ENCODE peak calls at places on chromosome 13, in four cellular contexts. C is neural progenitor cell, W is PC-3, S is left ventricle myocardium inferior. V is an unnamed sample. For H3K27me3 and H3K4me1, the result is how much of the 10 kb centered on the place peaks cover.

GRCh38 chr13:21944610-21945009 is 273.7 kb downstream of the FGF9 start:
- DNase-seq in C (no peak), W (no peak), S (no peak), V (no peak)

GRCh38 chr13:53873558-53873957 is 844.9 kb downstream of the OLFM4 start:
- DNase-seq in C (no peak), W (no peak), S (no peak), V (peak)

GRCh38 chr13:75437582-75438318 is 44.2 kb downstream of the TBC1D4 start:
- DNase-seq in C (peak), W (no peak), S (no peak), V (no peak)

GRCh38 chr13:110017379-110017778 is 231.0 kb upstream of the IRS2 start:
- DNase-seq in C (no peak), W (peak), S (no peak), V (peak)

GRCh38 chr13:47484564-47484963 is 516.5 kb downstream of the SUCLA2 start:
- DNase-seq in C (no peak), W (peak), S (no peak), V (no peak)

GRCh38 chr13:95191821-95192220 is 109.4 kb downstream of the ABCC4 start:
- DNase-seq in C (peak), W (peak), S (peak), V (peak)

GRCh38 chr13:77919351-77920294 is 992 bp upstream of the EDNRB start:
- DNase-seq in C (peak), W (no peak), S (peak), V (peak)

GRCh38 chr13:40116008-40116407 is 460.5 kb downstream of the COG6 start:
- DNase-seq in C (no peak), W (peak), S (no peak), V (peak)

GRCh38 chr13:57627663-57628062 is 3.9 kb upstream of the PCDH17 start:
- DNase-seq in C (peak), W (peak), S (no peak), V (no peak)

GRCh38 chr13:36374063-36374462 is 27.9 kb upstream of the SPART start:
- DNase-seq in C (no peak), W (no peak), S (no peak), V (no peak)

GRCh38 chr13:40271931-40272775 is 394.3 kb downstream of the FOXO1 start:
- DNase-seq in C (no peak), W (peak), S (peak), V (peak)

GRCh38 chr13:31912641-31913401 is 118.8 kb upstream of the FRY start:
- DNase-seq in C (no peak), W (peak), S (no peak), V (no peak)

GRCh38 chr13:111855786-111856185 is 211.2 kb upstream of the SOX1 start:
- DNase-seq in C (no peak), W (no peak), S (no peak), V (no peak)

GRCh38 chr13:111853766-111854165 is 213.2 kb upstream of the SOX1 start:
- DNase-seq in C (no peak), W (no peak), S (no peak), V (peak)

GRCh38 chr13:111854403-111854802 is 212.5 kb upstream of the SOX1 start:
- DNase-seq in C (no peak), W (no peak), S (no peak), V (peak)

GRCh38 chr13:111856571-111856970 is 210.4 kb upstream of the SOX1 start:
- DNase-seq in C (no peak), W (no peak), S (no peak), V (no peak)

DNA sequence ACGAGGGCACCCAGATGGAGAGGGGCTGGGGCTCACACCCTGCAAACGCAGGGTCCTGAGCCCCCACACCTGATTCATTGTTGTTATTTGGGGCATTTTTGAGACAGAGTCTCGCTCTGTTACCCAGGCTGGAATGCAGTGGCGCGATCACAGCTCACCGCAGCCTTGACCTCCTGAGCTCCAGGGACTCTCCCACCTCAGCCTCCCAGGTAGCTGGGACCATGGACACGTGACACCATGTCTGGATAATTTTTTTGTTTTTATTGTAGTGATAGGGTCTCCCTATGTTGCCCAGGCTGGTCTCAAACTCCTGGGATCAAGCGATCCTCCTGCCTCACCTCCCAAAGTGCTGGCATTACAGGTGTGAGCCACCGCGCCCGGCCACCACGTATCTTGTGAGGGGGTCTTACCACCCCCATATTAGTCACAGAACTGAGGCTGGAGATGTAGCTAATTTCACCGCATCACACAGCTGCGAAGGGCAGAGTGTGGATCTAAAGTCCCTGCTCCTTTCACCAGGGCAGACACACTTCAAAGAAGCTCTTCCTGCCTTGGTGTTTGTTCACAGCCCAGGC is 211.8 kb upstream of the SOX1 start:
- DNase-seq in C (no peak), W (no peak), S (no peak), V (no peak)
- H3K27me3 ChIP-seq in C (under half), W (under half), S (half or more), V (under half)

DNA sequence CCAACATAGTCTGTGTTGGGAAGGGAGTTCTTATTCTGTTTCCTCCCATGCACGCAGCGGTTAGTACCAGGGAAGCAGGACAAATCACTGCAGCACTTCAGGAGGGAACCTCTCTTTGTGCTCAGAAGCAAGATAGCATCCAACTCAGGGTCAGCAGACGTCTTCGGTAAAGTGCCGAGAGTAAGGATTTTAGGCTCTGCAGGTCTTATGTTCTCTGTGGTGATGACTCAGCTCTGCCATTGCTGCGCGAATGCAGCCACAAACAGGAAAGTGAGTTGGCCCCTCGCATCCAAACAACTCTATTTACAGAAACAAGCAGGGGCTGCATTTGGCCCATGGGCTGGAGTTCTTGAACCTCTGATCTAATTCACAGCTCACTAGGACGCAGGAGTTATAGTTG is 122.1 kb upstream of the SPATA13 start:
- DNase-seq in C (no peak), W (peak), S (no peak), V (no peak)
- H3K4me1 ChIP-seq in C (under half), W (under half), S (under half), V (under half)

GRCh38 chr13:111090169-111090568 is 24.9 kb upstream of the ARHGEF7 start:
- DNase-seq in C (no peak), W (no peak), S (no peak), V (no peak)
- H3K27me3 ChIP-seq in C (under half), W (under half), S (under half), V (under half)

GRCh38 chr13:33728271-33729037 is 89.5 kb upstream of the RFC3 start:
- DNase-seq in C (no peak), W (peak), S (peak), V (no peak)

GRCh38 chr13:33727356-33728083 is 90.4 kb upstream of the RFC3 start:
- DNase-seq in C (no peak), W (no peak), S (no peak), V (no peak)

GRCh38 chr13:33725340-33725739 is 92.6 kb upstream of the RFC3 start:
- DNase-seq in C (no peak), W (no peak), S (no peak), V (no peak)

GRCh38 chr13:33735276-33735675 is 82.7 kb upstream of the RFC3 start:
- DNase-seq in C (no peak), W (no peak), S (no peak), V (no peak)

DNA sequence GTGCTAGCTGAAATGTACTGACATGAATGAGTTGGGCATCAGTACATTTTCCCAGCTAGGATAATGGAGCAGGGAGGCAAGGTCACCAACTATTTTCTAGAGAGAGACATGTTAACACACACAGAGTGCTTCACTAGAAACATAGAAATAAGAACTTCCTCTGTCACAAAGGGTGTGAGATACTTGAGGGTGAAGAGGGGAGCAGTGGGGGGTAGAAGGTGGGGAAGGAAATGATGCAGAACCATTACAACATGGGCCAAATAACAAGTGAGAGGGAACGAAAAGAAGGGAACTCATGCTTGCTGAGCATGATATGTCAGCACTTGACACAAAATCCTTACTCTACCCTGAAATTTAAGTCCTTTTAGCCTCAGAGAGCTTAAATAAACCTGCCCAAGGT is 87.8 kb upstream of the RFC3 start:
- DNase-seq in C (no peak), W (no peak), S (no peak), V (no peak)
- H3K4me1 ChIP-seq in C (under half), W (under half), S (under half), V (under half)

GRCh38 chr13:106246237-106246636 is 289.2 kb downstream of the EFNB2 start:
- DNase-seq in C (peak), W (no peak), S (no peak), V (no peak)

GRCh38 chr13:106241974-106242373 is 293.5 kb downstream of the EFNB2 start:
- DNase-seq in C (no peak), W (no peak), S (no peak), V (no peak)

GRCh38 chr13:106242554-106242953 is 292.9 kb downstream of the EFNB2 start:
- DNase-seq in C (no peak), W (no peak), S (no peak), V (no peak)

GRCh38 chr13:106243011-106243410 is 292.5 kb downstream of the EFNB2 start:
- DNase-seq in C (no peak), W (no peak), S (no peak), V (no peak)

DNA sequence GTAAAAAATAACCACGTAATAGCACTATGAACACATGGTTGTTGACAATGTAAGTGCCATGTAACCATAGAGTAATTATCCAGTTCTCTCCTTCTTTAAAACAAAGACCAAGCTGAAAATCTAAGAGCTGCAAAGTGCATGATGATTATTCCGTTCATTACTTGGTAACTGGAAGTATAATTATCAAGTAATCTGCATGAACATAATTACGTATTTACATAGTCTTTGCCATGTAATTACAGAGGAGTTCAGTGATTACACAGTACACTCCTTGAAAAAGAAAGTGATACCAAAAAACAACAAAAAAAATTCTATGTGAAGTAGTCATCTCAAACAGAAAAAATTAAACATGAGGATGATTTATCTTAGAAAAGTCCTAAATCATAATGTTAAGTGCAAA is 288.6 kb downstream of the EFNB2 start:
- DNase-seq in C (no peak), W (no peak), S (no peak), V (no peak)
- H3K27me3 ChIP-seq in C (under half), W (under half), S (under half), V (under half)

GRCh38 chr13:99227331-99227900 is 26.8 kb downstream of the UBAC2 start:
- DNase-seq in C (no peak), W (no peak), S (no peak), V (no peak)
- H3K4me1 ChIP-seq in C (under half), W (under half), S (half or more), V (under half)

GRCh38 chr13:30314069-30314468 is 6.7 kb upstream of the KATNAL1 start:
- DNase-seq in C (no peak), W (no peak), S (no peak), V (no peak)

GRCh38 chr13:30318026-30318425 is 10.7 kb upstream of the KATNAL1 start:
- DNase-seq in C (no peak), W (no peak), S (no peak), V (no peak)

GRCh38 chr13:30312859-30313258 is 5.5 kb upstream of the KATNAL1 start:
- DNase-seq in C (no peak), W (no peak), S (no peak), V (no peak)

GRCh38 chr13:30313307-30313706 is 6.0 kb upstream of the KATNAL1 start:
- DNase-seq in C (no peak), W (no peak), S (no peak), V (no peak)

DNA sequence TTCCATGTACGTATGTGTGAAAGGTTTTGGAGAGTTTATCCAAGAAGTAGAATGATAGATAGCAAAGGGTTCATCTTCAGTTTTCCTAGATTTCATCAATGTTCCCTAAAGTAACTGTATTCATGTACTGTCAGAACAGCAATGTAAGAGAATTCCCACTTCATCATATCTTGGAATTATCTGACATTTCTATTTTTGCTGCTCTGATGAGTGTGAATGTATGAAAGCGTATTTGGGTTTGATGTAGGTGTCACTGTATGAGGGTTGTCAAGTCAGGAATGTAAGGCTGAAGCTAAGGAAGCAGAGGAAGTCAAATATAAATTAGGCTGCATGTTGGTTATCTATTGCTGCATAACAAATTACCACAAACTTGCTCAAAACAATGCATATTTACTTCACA is 7.2 kb upstream of the KATNAL1 start:
- DNase-seq in C (no peak), W (no peak), S (no peak), V (no peak)
- H3K27me3 ChIP-seq in C (under half), W (under half), S (under half), V (under half)